ENCODE peak calls at places on chromosomes 3 and 15, in seven cellular contexts. X is heart left ventricle, Y is spleen, A is heart right ventricle, B is left ventricle myocardium inferior, R is PC-9, Q is lung. T is an unnamed sample.

GRCh38 chr3:154862265-154862664 is 217.9 kb upstream of the MME start:
- DNase-seq in X (no peak), Y (no peak), A (no peak), B (no peak), R (no peak), Q (no peak), T (no peak)

GRCh38 chr3:174495231-174495755 is 363.8 kb upstream of the NAALADL2 start:
- DNase-seq in X (no peak), Y (no peak), A (no peak), B (no peak), R (no peak), Q (no peak), T (no peak)

GRCh38 chr3:64185436-64185835 is 39.8 kb downstream of the PRICKLE2 start:
- DNase-seq in X (no peak), Y (no peak), A (no peak), B (no peak), R (no peak), Q (no peak), T (no peak)

GRCh38 chr15:37046876-37047614 is 53.3 kb downstream of the MEIS2 start:
- DNase-seq in X (no peak), Y (no peak), A (no peak), B (no peak), R (peak; percentile 10), Q (no peak), T (no peak)

GRCh38 chr3:143608966-143609365 is 239.3 kb downstream of the SLC9A9 start:
- DNase-seq in X (no peak), Y (no peak), A (no peak), B (no peak), R (no peak), Q (no peak), T (no peak)

GRCh38 chr3:194141415-194142155 is 5.6 kb downstream of the HES1 start:
- DNase-seq in X (peak; percentile 95), Y (peak; percentile 94), A (peak; percentile 93), B (peak; percentile 94), R (peak; percentile 97), Q (peak; percentile 88), T (peak; percentile 94)

GRCh38 chr3:107240183-107241091 is 136.8 kb upstream of the CCDC54 start:
- DNase-seq in X (peak; percentile 86), Y (peak; percentile 93), A (peak; percentile 70), B (peak; percentile 82), R (peak; percentile 80), Q (peak; percentile 64), T (peak; percentile 82)

GRCh38 chr3:184015381-184016019 is 2.2 kb downstream of the ABCC5 start:
- DNase-seq in X (peak; percentile 62), Y (no peak), A (peak; percentile 35), B (no peak), R (no peak), Q (no peak), T (peak; percentile 73)

GRCh38 chr15:23069496-23070166 is 30.3 kb upstream of the TUBGCP5 start:
- DNase-seq in X (no peak), Y (no peak), A (no peak), B (no peak), R (peak; percentile 19), Q (no peak), T (no peak)

GRCh38 chr15:89362203-89363101 is 27.8 kb upstream of the POLG start:
- DNase-seq in X (no peak), Y (peak; percentile 59), A (no peak), B (no peak), R (no peak), Q (no peak), T (peak; percentile 88)

GRCh38 chr15:38002883-38003477 is 68.5 kb downstream of the TMCO5A start:
- DNase-seq in X (peak; percentile 55), Y (no peak), A (peak; percentile 52), B (peak; percentile 44), R (peak; percentile 37), Q (peak; percentile 68), T (peak; percentile 62)

GRCh38 chr15:59696332-59696731 is 7.2 kb upstream of the BNIP2 start:
- DNase-seq in X (no peak), Y (no peak), A (no peak), B (no peak), R (no peak), Q (no peak), T (no peak)

GRCh38 chr15:65377105-65377975 is 462 bp downstream of the IGDCC3 start:
- DNase-seq in X (no peak), Y (no peak), A (no peak), B (no peak), R (peak; percentile 29), Q (no peak), T (peak; percentile 65)

GRCh38 chr3:120369000-120369399 is 19.8 kb upstream of the LRRC58 start:
- DNase-seq in X (no peak), Y (no peak), A (no peak), B (no peak), R (no peak), Q (no peak), T (no peak)

GRCh38 chr3:126025116-126025729 is 56.2 kb downstream of the ROPN1B start:
- DNase-seq in X (no peak), Y (no peak), A (no peak), B (no peak), R (no peak), Q (no peak), T (no peak)

GRCh38 chr3:19947549-19948071 is 713 bp downstream of the RAB5A start:
- DNase-seq in X (peak; percentile 50), Y (no peak), A (peak; percentile 52), B (peak; percentile 36), R (peak; percentile 43), Q (peak; percentile 56), T (peak; percentile 26)

GRCh38 chr3:69181592-69182211 is 59.3 kb upstream of the LMOD3 start:
- DNase-seq in X (no peak), Y (no peak), A (no peak), B (no peak), R (peak; percentile 40), Q (no peak), T (no peak)

GRCh38 chr15:96330064-96330449 is 443 bp upstream of the NR2F2 start:
- DNase-seq in X (peak; percentile 81), Y (peak; percentile 80), A (no peak), B (no peak), R (no peak), Q (no peak), T (no peak)

GRCh38 chr3:124352143-124352528 is 360.2 kb upstream of the ROPN1 start:
- DNase-seq in X (no peak), Y (no peak), A (no peak), B (no peak), R (no peak), Q (no peak), T (no peak)

GRCh38 chr3:47781326-47781684 is 388 bp downstream of the SMARCC1 start:
- DNase-seq in X (peak; percentile 81), Y (peak; percentile 95), A (peak; percentile 62), B (peak; percentile 70), R (peak; percentile 54), Q (peak; percentile 51), T (peak; percentile 68)

GRCh38 chr15:85386261-85386660 is 5.9 kb downstream of the AKAP13 start:
- DNase-seq in X (no peak), Y (no peak), A (no peak), B (no peak), R (no peak), Q (no peak), T (no peak)

GRCh38 chr3:183073839-183074615 is 25.3 kb downstream of the MCCC1 start:
- DNase-seq in X (no peak), Y (no peak), A (no peak), B (no peak), R (no peak), Q (no peak), T (no peak)

GRCh38 chr3:37580237-37580636 is 281.4 kb upstream of the CTDSPL start:
- DNase-seq in X (no peak), Y (no peak), A (peak; percentile 59), B (peak; percentile 25), R (no peak), Q (no peak), T (no peak)

GRCh38 chr15:52220251-52220650 is 29.1 kb upstream of the GNB5 start:
- DNase-seq in X (no peak), Y (no peak), A (no peak), B (no peak), R (no peak), Q (no peak), T (no peak)
- TF ChIP-seq CTCF in X (no peak), Y (no peak), A (no peak), B (no peak), R (no peak), Q (no peak), T (no peak)

GRCh38 chr15:98604983-98605382 is 43.4 kb upstream of the IGF1R start:
- DNase-seq in X (no peak), Y (no peak), A (no peak), B (no peak), R (no peak), Q (no peak), T (no peak)

GRCh38 chr15:98596885-98597343 is 51.4 kb upstream of the IGF1R start:
- DNase-seq in X (no peak), Y (no peak), A (no peak), B (no peak), R (no peak), Q (no peak), T (no peak)

GRCh38 chr15:98597666-98598065 is 50.7 kb upstream of the IGF1R start:
- DNase-seq in X (no peak), Y (no peak), A (no peak), B (no peak), R (no peak), Q (no peak), T (no peak)

GRCh38 chr15:98596131-98596530 is 52.2 kb upstream of the IGF1R start:
- DNase-seq in X (no peak), Y (no peak), A (no peak), B (no peak), R (no peak), Q (no peak), T (no peak)

GRCh38 chr15:98599911-98600685 is 48.2 kb upstream of the IGF1R start:
- DNase-seq in X (peak; percentile 38), Y (peak; percentile 81), A (peak; percentile 35), B (no peak), R (peak; percentile 12), Q (peak; percentile 39), T (no peak)
- H3K4me3 ChIP-seq in X (peak overlapping the region; percentile 43), Y (peak overlapping the region; percentile 27), A (peak overlapping the region; percentile 52), B (peak overlapping the region; percentile 56), R (no peak overlapping the region), Q (peak overlapping the region; percentile 25), T (no peak overlapping the region)

DNA sequence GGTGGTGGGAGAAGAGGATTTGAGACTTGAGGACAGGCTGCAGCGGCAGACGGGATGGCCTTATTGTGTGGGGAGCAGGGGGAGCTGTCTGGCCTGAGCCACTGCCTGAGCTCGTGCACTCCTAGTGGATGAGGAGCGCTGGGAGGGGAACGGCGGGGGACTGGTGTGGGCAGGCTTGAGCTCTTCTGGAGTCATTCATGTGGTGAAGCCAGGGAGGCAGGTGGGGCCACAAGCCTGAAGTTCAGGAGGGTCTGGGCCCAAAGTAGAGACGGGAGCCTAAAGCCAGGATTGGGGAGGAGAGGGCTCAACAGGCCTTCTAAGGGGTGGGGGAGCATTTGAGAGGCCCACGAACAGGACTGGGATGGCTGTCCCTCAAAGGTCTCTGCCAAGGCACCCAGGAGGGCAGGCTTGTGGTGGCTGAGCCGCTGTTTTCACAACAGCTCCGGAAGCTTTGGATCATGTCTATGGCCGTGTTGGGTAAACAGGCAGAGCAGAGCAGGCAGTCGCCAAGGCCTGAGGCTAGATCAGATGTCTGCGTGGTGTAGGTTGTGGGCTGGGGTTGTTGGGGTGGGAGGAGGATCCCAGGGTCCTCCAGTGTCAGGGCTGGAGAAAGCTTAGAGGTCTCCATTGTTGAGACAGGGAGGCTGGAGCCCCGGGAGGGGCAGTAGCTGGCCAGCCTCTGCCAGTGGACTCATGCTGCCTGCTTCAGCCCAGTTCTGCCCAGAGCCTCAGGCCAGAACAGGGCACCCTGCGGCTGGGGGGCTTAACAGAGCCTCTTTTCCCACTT is 8.2 kb downstream of the PRKCD start:
- DNase-seq in X (no peak), Y (no peak), A (no peak), B (no peak), R (no peak), Q (no peak), T (peak; percentile 20)
- H3K4me1 ChIP-seq in X (peaks cover 5% of the 10 kb centered on the region), Y (peaks cover 69% of the 10 kb centered on the region), A (peaks cover 10% of the 10 kb centered on the region), B (peaks cover 29% of the 10 kb centered on the region), R (no peaks in the 10 kb centered on the region), Q (no peaks in the 10 kb centered on the region), T (no peaks in the 10 kb centered on the region)

GRCh38 chr15:70533931-70534742 is 229.2 kb downstream of the UACA start:
- DNase-seq in X (no peak), Y (no peak), A (no peak), B (no peak), R (no peak), Q (no peak), T (no peak)
- TF ChIP-seq CTCF in X (no peak), Y (no peak), A (no peak), B (no peak), R (no peak), Q (no peak), T (no peak)

T was measured in BE2C.